ENCODE peak calls at places on chromosomes 16 and 17, in five cellular contexts. One of them, this sample, is unnamed.

GRCh38 chr17:82965371-82965770 is 114.0 kb upstream of the METRNL start:
- DNase-seq in progenitor cell of endocrine pancreas: no peak
- DNase-seq in cardiac fibroblast: no peak
- DNase-seq in mammary epithelial cell: no peak
- DNase-seq in foreskin fibroblast: no peak
- DNase-seq in this sample: no peak

GRCh38 chr16:72013888-72014538 is 5.5 kb downstream of the DHODH start:
- DNase-seq in progenitor cell of endocrine pancreas: no peak
- DNase-seq in cardiac fibroblast: peak
- DNase-seq in mammary epithelial cell: no peak
- DNase-seq in foreskin fibroblast: no peak
- DNase-seq in this sample: no peak

GRCh38 chr17:39104657-39105056 is 46.8 kb downstream of the PLXDC1 start:
- DNase-seq in progenitor cell of endocrine pancreas: no peak
- DNase-seq in cardiac fibroblast: no peak
- DNase-seq in mammary epithelial cell: no peak
- DNase-seq in foreskin fibroblast: no peak
- DNase-seq in this sample: no peak

GRCh38 chr16:10752843-10753523 is 9.3 kb downstream of the NUBP1 start:
- DNase-seq in progenitor cell of endocrine pancreas: no peak
- DNase-seq in cardiac fibroblast: no peak
- DNase-seq in mammary epithelial cell: no peak
- DNase-seq in foreskin fibroblast: no peak
- DNase-seq in this sample: no peak

GRCh38 chr17:78990349-78991016 is 10.8 kb upstream of the LGALS3BP start:
- DNase-seq in progenitor cell of endocrine pancreas: no peak
- DNase-seq in cardiac fibroblast: no peak
- DNase-seq in mammary epithelial cell: no peak
- DNase-seq in foreskin fibroblast: no peak
- DNase-seq in this sample: no peak

GRCh38 chr17:32569171-32570080 is 82.6 kb downstream of the CDK5R1 start:
- DNase-seq in progenitor cell of endocrine pancreas: no peak
- DNase-seq in cardiac fibroblast: no peak
- DNase-seq in mammary epithelial cell: peak
- DNase-seq in foreskin fibroblast: no peak
- DNase-seq in this sample: no peak

GRCh38 chr16:66318505-66318904 is 48.0 kb upstream of the CDH5 start:
- DNase-seq in progenitor cell of endocrine pancreas: no peak
- DNase-seq in cardiac fibroblast: no peak
- DNase-seq in mammary epithelial cell: no peak
- DNase-seq in foreskin fibroblast: no peak
- DNase-seq in this sample: no peak

GRCh38 chr16:80693553-80693952 is 110.8 kb downstream of the CDYL2 start:
- DNase-seq in progenitor cell of endocrine pancreas: no peak
- DNase-seq in cardiac fibroblast: no peak
- DNase-seq in mammary epithelial cell: no peak
- DNase-seq in foreskin fibroblast: no peak
- DNase-seq in this sample: no peak

DNA sequence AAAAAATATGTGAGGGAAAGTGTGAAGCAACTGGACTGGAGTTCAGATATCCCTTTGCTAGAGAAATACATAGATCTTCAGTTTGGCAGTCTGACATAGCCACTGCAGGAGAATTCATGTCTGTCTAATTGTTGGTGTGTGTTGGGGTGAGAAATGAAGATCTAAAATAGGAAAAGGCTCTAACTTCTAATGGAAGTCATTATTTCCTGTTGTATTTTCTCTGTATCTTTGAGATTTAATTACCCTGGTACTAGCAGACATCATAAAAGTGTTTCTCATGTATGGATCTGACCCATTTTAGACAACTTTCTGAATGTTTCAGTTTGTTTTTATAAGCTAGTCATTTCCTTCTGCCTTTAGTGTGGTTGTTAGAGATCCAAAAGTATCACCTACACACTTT is 128.3 kb downstream of the NLK start:
- DNase-seq in progenitor cell of endocrine pancreas: no peak
- DNase-seq in cardiac fibroblast: no peak
- DNase-seq in mammary epithelial cell: no peak
- DNase-seq in foreskin fibroblast: peak
- DNase-seq in this sample: no peak
- TF ChIP-seq CTCF in progenitor cell of endocrine pancreas: no peak
- TF ChIP-seq CTCF in cardiac fibroblast: no peak
- TF ChIP-seq CTCF in mammary epithelial cell: no peak
- TF ChIP-seq CTCF in foreskin fibroblast: no peak
- TF ChIP-seq CTCF in this sample: no peak

DNA sequence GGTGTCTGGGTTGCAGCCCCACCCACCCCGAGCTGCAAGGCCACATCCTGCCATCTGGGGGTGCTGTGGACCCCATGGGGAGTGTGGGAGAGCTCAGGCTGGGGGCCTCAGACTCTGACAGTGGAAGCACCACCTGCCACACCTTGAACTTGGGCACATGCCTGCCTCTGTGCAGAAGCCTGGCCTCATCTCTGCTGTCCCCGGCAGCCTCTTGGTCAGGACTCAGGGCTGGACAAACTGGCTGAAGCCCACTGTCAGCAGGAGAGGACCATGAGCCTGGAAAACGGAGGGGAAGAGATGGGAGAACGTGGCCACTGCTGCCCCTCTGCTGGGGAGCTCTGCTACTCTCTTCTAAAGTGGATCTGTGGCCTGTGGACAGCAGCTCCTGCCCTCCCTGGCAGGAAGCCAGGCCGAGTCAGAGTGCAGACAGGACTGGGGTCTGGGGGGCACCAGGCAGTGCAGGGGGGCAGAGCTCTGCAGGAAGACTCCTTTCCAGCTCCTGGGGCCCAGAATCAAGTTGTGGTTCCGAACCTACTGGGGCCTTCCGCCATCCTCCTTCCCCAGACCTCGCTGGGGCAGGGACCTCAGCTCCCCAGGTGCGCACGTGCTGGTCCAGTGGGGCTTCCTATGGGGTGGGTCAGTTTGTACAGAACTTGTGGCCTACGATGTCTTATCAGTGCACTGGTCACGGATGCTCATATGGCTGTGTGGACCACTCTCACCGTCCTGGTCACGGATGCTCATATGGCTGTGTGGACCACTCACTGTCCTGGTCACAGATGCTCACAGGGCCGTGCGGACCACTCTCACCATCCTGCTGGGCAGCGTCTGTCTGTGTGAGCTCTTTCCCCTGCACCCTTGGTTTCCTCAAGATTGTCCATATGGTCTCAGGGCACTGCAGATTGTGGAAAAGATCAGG is 207.7 kb downstream of the LAT start:
- DNase-seq in progenitor cell of endocrine pancreas: no peak
- DNase-seq in cardiac fibroblast: no peak
- DNase-seq in mammary epithelial cell: no peak
- DNase-seq in foreskin fibroblast: no peak
- DNase-seq in this sample: no peak
- TF ChIP-seq CTCF in progenitor cell of endocrine pancreas: peak
- TF ChIP-seq CTCF in cardiac fibroblast: peak
- TF ChIP-seq CTCF in mammary epithelial cell: no peak
- TF ChIP-seq CTCF in foreskin fibroblast: no peak
- TF ChIP-seq CTCF in this sample: peak

GRCh38 chr17:44559288-44560249 is 2.3 kb downstream of the FZD2 start:
- DNase-seq in progenitor cell of endocrine pancreas: no peak
- DNase-seq in cardiac fibroblast: no peak
- DNase-seq in mammary epithelial cell: no peak
- DNase-seq in foreskin fibroblast: peak
- DNase-seq in this sample: no peak

GRCh38 chr17:44561237-44561623 is 3.9 kb downstream of the FZD2 start:
- DNase-seq in progenitor cell of endocrine pancreas: no peak
- DNase-seq in cardiac fibroblast: no peak
- DNase-seq in mammary epithelial cell: no peak
- DNase-seq in foreskin fibroblast: no peak
- DNase-seq in this sample: no peak

GRCh38 chr17:44565866-44566443 is 8.7 kb downstream of the FZD2 start:
- DNase-seq in progenitor cell of endocrine pancreas: no peak
- DNase-seq in cardiac fibroblast: no peak
- DNase-seq in mammary epithelial cell: no peak
- DNase-seq in foreskin fibroblast: peak
- DNase-seq in this sample: no peak

GRCh38 chr17:44568311-44568710 is 11.0 kb downstream of the FZD2 start:
- DNase-seq in progenitor cell of endocrine pancreas: no peak
- DNase-seq in cardiac fibroblast: no peak
- DNase-seq in mammary epithelial cell: no peak
- DNase-seq in foreskin fibroblast: no peak
- DNase-seq in this sample: no peak

DNA sequence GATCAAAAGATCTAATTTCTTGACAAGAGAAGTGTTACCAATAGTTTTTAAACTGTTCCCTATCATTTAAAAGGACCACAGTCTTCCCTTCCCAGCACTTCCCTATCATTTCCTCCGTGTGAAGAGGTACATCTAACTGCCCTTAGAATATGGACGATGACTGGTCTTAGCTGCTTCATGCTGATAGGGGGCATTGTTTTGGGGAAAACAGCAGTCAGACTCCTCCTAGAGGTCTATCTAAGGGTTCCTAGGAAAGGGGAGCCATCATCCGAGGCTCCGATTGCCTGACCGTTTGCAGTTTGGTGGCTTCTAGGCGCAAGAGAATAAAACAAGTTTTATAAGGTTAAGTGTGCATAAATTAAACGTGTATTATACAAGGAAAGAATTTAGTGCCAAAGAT is 7.1 kb downstream of the FZD2 start:
- DNase-seq in progenitor cell of endocrine pancreas: no peak
- DNase-seq in cardiac fibroblast: no peak
- DNase-seq in mammary epithelial cell: no peak
- DNase-seq in foreskin fibroblast: no peak
- DNase-seq in this sample: no peak
- TF ChIP-seq CTCF in progenitor cell of endocrine pancreas: no peak
- TF ChIP-seq CTCF in cardiac fibroblast: no peak
- TF ChIP-seq CTCF in mammary epithelial cell: no peak
- TF ChIP-seq CTCF in foreskin fibroblast: no peak
- TF ChIP-seq CTCF in this sample: no peak

DNA sequence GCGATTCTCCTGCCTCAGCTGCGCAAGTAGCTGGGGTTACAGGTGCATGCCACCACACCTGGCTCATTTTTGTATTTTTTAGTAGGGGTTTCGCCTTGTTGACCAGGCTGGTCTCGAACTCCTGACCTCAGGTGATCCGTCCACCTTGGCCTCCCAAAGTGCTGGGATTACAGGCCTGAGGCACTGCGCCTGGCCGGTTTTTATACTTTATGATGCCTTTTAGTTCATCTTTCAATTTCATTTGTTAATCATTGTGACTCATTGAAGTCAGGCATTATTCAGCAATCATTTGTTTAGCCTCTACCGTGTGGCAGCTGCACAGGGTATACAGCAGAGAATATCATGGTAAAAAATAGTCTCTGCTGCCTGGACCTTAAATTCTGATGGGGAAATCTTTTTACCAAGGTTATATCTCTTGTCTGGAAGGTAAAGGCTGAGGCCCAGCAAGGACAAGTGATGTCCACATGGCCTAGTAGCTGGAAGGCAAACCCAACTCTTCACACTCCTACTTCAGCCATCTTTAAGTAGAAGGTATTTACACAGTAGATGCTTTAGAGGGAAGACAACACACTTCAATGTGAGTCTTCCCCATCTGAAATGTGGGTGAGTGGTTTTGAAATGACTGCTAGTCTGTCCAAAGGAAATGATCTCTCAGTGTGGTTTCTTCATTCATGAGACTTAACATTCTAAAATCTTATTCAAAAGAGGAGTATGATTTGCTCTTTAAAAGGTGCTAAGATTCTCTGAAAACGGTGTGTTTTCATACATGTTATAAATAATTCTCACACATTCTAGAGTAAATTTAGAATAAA is 2.4 kb downstream of the PRPSAP2 start:
- DNase-seq in progenitor cell of endocrine pancreas: no peak
- DNase-seq in cardiac fibroblast: no peak
- DNase-seq in mammary epithelial cell: no peak
- DNase-seq in foreskin fibroblast: peak
- DNase-seq in this sample: no peak
- TF ChIP-seq CTCF in progenitor cell of endocrine pancreas: no peak
- TF ChIP-seq CTCF in cardiac fibroblast: no peak
- TF ChIP-seq CTCF in mammary epithelial cell: no peak
- TF ChIP-seq CTCF in foreskin fibroblast: no peak
- TF ChIP-seq CTCF in this sample: no peak

This sample was measured in D721Med.